ENCODE peak calls at places on chromosomes 16 and 17, in nine cellular contexts. One of them, this sample, is unnamed.

GRCh38 chr17:6701719-6702118 is 11.4 kb downstream of the SLC13A5 start:
- DNase-seq in activated effector memory CD4-positive, alpha-beta T cell treated with anti-CD3 and anti-CD28 coated beads, Interleukin-2, amount 50 U/mL, for 16 hours: peak
- DNase-seq in GM04504: no peak
- DNase-seq in LoVo: no peak
- DNase-seq in fibroblast of pulmonary artery: peak
- DNase-seq in Karpas-422: peak
- DNase-seq in hepatic stellate cell: peak
- DNase-seq in left cardiac atrium: peak
- DNase-seq in cardiac fibroblast: peak
- DNase-seq in this sample: no peak

GRCh38 chr17:66737524-66737923 is 97.4 kb upstream of the CACNG5 start:
- DNase-seq in activated effector memory CD4-positive, alpha-beta T cell treated with anti-CD3 and anti-CD28 coated beads, Interleukin-2, amount 50 U/mL, for 16 hours: no peak
- DNase-seq in GM04504: peak
- DNase-seq in LoVo: no peak
- DNase-seq in fibroblast of pulmonary artery: peak
- DNase-seq in Karpas-422: no peak
- DNase-seq in hepatic stellate cell: no peak
- DNase-seq in left cardiac atrium: peak
- DNase-seq in cardiac fibroblast: peak
- DNase-seq in this sample: no peak

GRCh38 chr17:66126231-66126630 is 65.7 kb downstream of the CEP112 start:
- DNase-seq in activated effector memory CD4-positive, alpha-beta T cell treated with anti-CD3 and anti-CD28 coated beads, Interleukin-2, amount 50 U/mL, for 16 hours: no peak
- DNase-seq in GM04504: no peak
- DNase-seq in LoVo: no peak
- DNase-seq in fibroblast of pulmonary artery: peak
- DNase-seq in Karpas-422: no peak
- DNase-seq in hepatic stellate cell: no peak
- DNase-seq in left cardiac atrium: no peak
- DNase-seq in cardiac fibroblast: peak
- DNase-seq in this sample: no peak

GRCh38 chr17:45640141-45640850 is 143.8 kb upstream of the CRHR1 start:
- DNase-seq in activated effector memory CD4-positive, alpha-beta T cell treated with anti-CD3 and anti-CD28 coated beads, Interleukin-2, amount 50 U/mL, for 16 hours: peak
- DNase-seq in GM04504: peak
- DNase-seq in LoVo: peak
- DNase-seq in fibroblast of pulmonary artery: peak
- DNase-seq in Karpas-422: peak
- DNase-seq in hepatic stellate cell: peak
- DNase-seq in left cardiac atrium: peak
- DNase-seq in cardiac fibroblast: peak
- DNase-seq in this sample: peak

GRCh38 chr16:86466695-86467406 is 43.5 kb upstream of the FOXF1 start:
- DNase-seq in activated effector memory CD4-positive, alpha-beta T cell treated with anti-CD3 and anti-CD28 coated beads, Interleukin-2, amount 50 U/mL, for 16 hours: no peak
- DNase-seq in GM04504: no peak
- DNase-seq in LoVo: peak
- DNase-seq in fibroblast of pulmonary artery: no peak
- DNase-seq in Karpas-422: no peak
- DNase-seq in hepatic stellate cell: no peak
- DNase-seq in left cardiac atrium: no peak
- DNase-seq in cardiac fibroblast: no peak
- DNase-seq in this sample: no peak

GRCh38 chr17:19714542-19715411 is 1.6 kb downstream of the SLC47A2 start:
- DNase-seq in activated effector memory CD4-positive, alpha-beta T cell treated with anti-CD3 and anti-CD28 coated beads, Interleukin-2, amount 50 U/mL, for 16 hours: no peak
- DNase-seq in GM04504: no peak
- DNase-seq in LoVo: no peak
- DNase-seq in fibroblast of pulmonary artery: no peak
- DNase-seq in Karpas-422: no peak
- DNase-seq in hepatic stellate cell: no peak
- DNase-seq in left cardiac atrium: no peak
- DNase-seq in cardiac fibroblast: no peak
- DNase-seq in this sample: no peak

GRCh38 chr16:20956319-20956718 is 55.7 kb downstream of the LYRM1 start:
- DNase-seq in activated effector memory CD4-positive, alpha-beta T cell treated with anti-CD3 and anti-CD28 coated beads, Interleukin-2, amount 50 U/mL, for 16 hours: no peak
- DNase-seq in GM04504: no peak
- DNase-seq in LoVo: no peak
- DNase-seq in fibroblast of pulmonary artery: peak
- DNase-seq in Karpas-422: no peak
- DNase-seq in hepatic stellate cell: no peak
- DNase-seq in left cardiac atrium: no peak
- DNase-seq in cardiac fibroblast: peak
- DNase-seq in this sample: no peak

GRCh38 chr16:12413393-12413792 is 390.3 kb downstream of the CPPED1 start:
- DNase-seq in activated effector memory CD4-positive, alpha-beta T cell treated with anti-CD3 and anti-CD28 coated beads, Interleukin-2, amount 50 U/mL, for 16 hours: no peak
- DNase-seq in GM04504: no peak
- DNase-seq in LoVo: no peak
- DNase-seq in fibroblast of pulmonary artery: no peak
- DNase-seq in Karpas-422: no peak
- DNase-seq in hepatic stellate cell: no peak
- DNase-seq in left cardiac atrium: no peak
- DNase-seq in cardiac fibroblast: no peak
- DNase-seq in this sample: no peak

GRCh38 chr17:44376124-44376523 is 12.5 kb upstream of the FAM171A2 start:
- DNase-seq in activated effector memory CD4-positive, alpha-beta T cell treated with anti-CD3 and anti-CD28 coated beads, Interleukin-2, amount 50 U/mL, for 16 hours: no peak
- DNase-seq in GM04504: no peak
- DNase-seq in LoVo: no peak
- DNase-seq in fibroblast of pulmonary artery: peak
- DNase-seq in Karpas-422: peak
- DNase-seq in hepatic stellate cell: peak
- DNase-seq in left cardiac atrium: peak
- DNase-seq in cardiac fibroblast: peak
- DNase-seq in this sample: no peak

GRCh38 chr17:31249742-31250141 is 47.3 kb downstream of the OMG start:
- DNase-seq in activated effector memory CD4-positive, alpha-beta T cell treated with anti-CD3 and anti-CD28 coated beads, Interleukin-2, amount 50 U/mL, for 16 hours: no peak
- DNase-seq in GM04504: no peak
- DNase-seq in LoVo: no peak
- DNase-seq in fibroblast of pulmonary artery: no peak
- DNase-seq in Karpas-422: no peak
- DNase-seq in hepatic stellate cell: no peak
- DNase-seq in left cardiac atrium: no peak
- DNase-seq in cardiac fibroblast: no peak
- DNase-seq in this sample: no peak

GRCh38 chr16:81907681-81908080 is 103.6 kb downstream of the SDR42E1 start:
- DNase-seq in activated effector memory CD4-positive, alpha-beta T cell treated with anti-CD3 and anti-CD28 coated beads, Interleukin-2, amount 50 U/mL, for 16 hours: peak
- DNase-seq in GM04504: no peak
- DNase-seq in LoVo: no peak
- DNase-seq in fibroblast of pulmonary artery: no peak
- DNase-seq in Karpas-422: no peak
- DNase-seq in hepatic stellate cell: no peak
- DNase-seq in left cardiac atrium: no peak
- DNase-seq in cardiac fibroblast: no peak
- DNase-seq in this sample: no peak

GRCh38 chr17:28615260-28615940 is 1.4 kb upstream of the RSKR start:
- DNase-seq in activated effector memory CD4-positive, alpha-beta T cell treated with anti-CD3 and anti-CD28 coated beads, Interleukin-2, amount 50 U/mL, for 16 hours: peak
- DNase-seq in GM04504: no peak
- DNase-seq in LoVo: no peak
- DNase-seq in fibroblast of pulmonary artery: no peak
- DNase-seq in Karpas-422: no peak
- DNase-seq in hepatic stellate cell: no peak
- DNase-seq in left cardiac atrium: no peak
- DNase-seq in cardiac fibroblast: no peak
- DNase-seq in this sample: no peak

GRCh38 chr16:67150833-67151396 is at the start of gene B3GNT9:
- DNase-seq in activated effector memory CD4-positive, alpha-beta T cell treated with anti-CD3 and anti-CD28 coated beads, Interleukin-2, amount 50 U/mL, for 16 hours: peak
- DNase-seq in GM04504: peak
- DNase-seq in LoVo: no peak
- DNase-seq in fibroblast of pulmonary artery: peak
- DNase-seq in Karpas-422: no peak
- DNase-seq in hepatic stellate cell: peak
- DNase-seq in left cardiac atrium: peak
- DNase-seq in cardiac fibroblast: peak
- DNase-seq in this sample: peak

GRCh38 chr17:37220609-37220953 is 155.2 kb upstream of the C17orf78 start:
- DNase-seq in activated effector memory CD4-positive, alpha-beta T cell treated with anti-CD3 and anti-CD28 coated beads, Interleukin-2, amount 50 U/mL, for 16 hours: peak
- DNase-seq in GM04504: no peak
- DNase-seq in LoVo: no peak
- DNase-seq in fibroblast of pulmonary artery: peak
- DNase-seq in Karpas-422: peak
- DNase-seq in hepatic stellate cell: peak
- DNase-seq in left cardiac atrium: no peak
- DNase-seq in cardiac fibroblast: peak
- DNase-seq in this sample: no peak

GRCh38 chr17:46045639-46046038 is 46.6 kb downstream of the STH start:
- DNase-seq in activated effector memory CD4-positive, alpha-beta T cell treated with anti-CD3 and anti-CD28 coated beads, Interleukin-2, amount 50 U/mL, for 16 hours: no peak
- DNase-seq in GM04504: no peak
- DNase-seq in LoVo: no peak
- DNase-seq in fibroblast of pulmonary artery: peak
- DNase-seq in Karpas-422: no peak
- DNase-seq in hepatic stellate cell: no peak
- DNase-seq in left cardiac atrium: no peak
- DNase-seq in cardiac fibroblast: peak
- DNase-seq in this sample: no peak

GRCh38 chr17:12041316-12041715 is 20.6 kb downstream of the MAP2K4 start:
- DNase-seq in activated effector memory CD4-positive, alpha-beta T cell treated with anti-CD3 and anti-CD28 coated beads, Interleukin-2, amount 50 U/mL, for 16 hours: no peak
- DNase-seq in GM04504: peak
- DNase-seq in LoVo: peak
- DNase-seq in fibroblast of pulmonary artery: peak
- DNase-seq in Karpas-422: no peak
- DNase-seq in hepatic stellate cell: peak
- DNase-seq in left cardiac atrium: no peak
- DNase-seq in cardiac fibroblast: peak
- DNase-seq in this sample: no peak

GRCh38 chr16:78364501-78364900 is 265.0 kb downstream of the WWOX start:
- DNase-seq in activated effector memory CD4-positive, alpha-beta T cell treated with anti-CD3 and anti-CD28 coated beads, Interleukin-2, amount 50 U/mL, for 16 hours: no peak
- DNase-seq in GM04504: no peak
- DNase-seq in LoVo: no peak
- DNase-seq in fibroblast of pulmonary artery: no peak
- DNase-seq in Karpas-422: no peak
- DNase-seq in hepatic stellate cell: no peak
- DNase-seq in left cardiac atrium: no peak
- DNase-seq in cardiac fibroblast: no peak
- DNase-seq in this sample: no peak

GRCh38 chr16:1181715-1182671 is 29.1 kb downstream of the CACNA1H start:
- DNase-seq in activated effector memory CD4-positive, alpha-beta T cell treated with anti-CD3 and anti-CD28 coated beads, Interleukin-2, amount 50 U/mL, for 16 hours: no peak
- DNase-seq in GM04504: peak
- DNase-seq in LoVo: peak
- DNase-seq in fibroblast of pulmonary artery: peak
- DNase-seq in Karpas-422: no peak
- DNase-seq in hepatic stellate cell: peak
- DNase-seq in left cardiac atrium: peak
- DNase-seq in cardiac fibroblast: peak
- DNase-seq in this sample: peak

GRCh38 chr16:4767872-4768548 is 1.0 kb upstream of the ZNF500 start:
- DNase-seq in activated effector memory CD4-positive, alpha-beta T cell treated with anti-CD3 and anti-CD28 coated beads, Interleukin-2, amount 50 U/mL, for 16 hours: no peak
- DNase-seq in GM04504: no peak
- DNase-seq in LoVo: peak
- DNase-seq in fibroblast of pulmonary artery: peak
- DNase-seq in Karpas-422: peak
- DNase-seq in hepatic stellate cell: no peak
- DNase-seq in left cardiac atrium: no peak
- DNase-seq in cardiac fibroblast: peak
- DNase-seq in this sample: no peak

GRCh38 chr16:4172070-4172469 is 55.8 kb upstream of the ADCY9 start:
- DNase-seq in activated effector memory CD4-positive, alpha-beta T cell treated with anti-CD3 and anti-CD28 coated beads, Interleukin-2, amount 50 U/mL, for 16 hours: no peak
- DNase-seq in GM04504: peak
- DNase-seq in LoVo: no peak
- DNase-seq in fibroblast of pulmonary artery: peak
- DNase-seq in Karpas-422: no peak
- DNase-seq in hepatic stellate cell: peak
- DNase-seq in left cardiac atrium: no peak
- DNase-seq in cardiac fibroblast: peak
- DNase-seq in this sample: no peak

GRCh38 chr16:73056383-73056782 is 8.5 kb upstream of the ZFHX3 start:
- DNase-seq in activated effector memory CD4-positive, alpha-beta T cell treated with anti-CD3 and anti-CD28 coated beads, Interleukin-2, amount 50 U/mL, for 16 hours: no peak
- DNase-seq in GM04504: no peak
- DNase-seq in LoVo: no peak
- DNase-seq in fibroblast of pulmonary artery: no peak
- DNase-seq in Karpas-422: no peak
- DNase-seq in hepatic stellate cell: no peak
- DNase-seq in left cardiac atrium: no peak
- DNase-seq in cardiac fibroblast: peak
- DNase-seq in this sample: no peak

GRCh38 chr16:68469728-68470460 is 21.6 kb upstream of the SMPD3 start:
- DNase-seq in activated effector memory CD4-positive, alpha-beta T cell treated with anti-CD3 and anti-CD28 coated beads, Interleukin-2, amount 50 U/mL, for 16 hours: no peak
- DNase-seq in GM04504: no peak
- DNase-seq in LoVo: no peak
- DNase-seq in fibroblast of pulmonary artery: no peak
- DNase-seq in Karpas-422: no peak
- DNase-seq in hepatic stellate cell: no peak
- DNase-seq in left cardiac atrium: no peak
- DNase-seq in cardiac fibroblast: no peak
- DNase-seq in this sample: no peak